ENCODE peak calls at places on chromosomes 12 and 14, in seven cellular contexts. N, T, X, R, U, O and P are unnamed samples.

GRCh38 chr12:6620137-6620884 is 13.1 kb upstream of the CHD4 start:
- DNase-seq in R (no peak), U (peak; percentile 50), T (no peak), O (no peak), N (peak; percentile 92), X (no peak), P (peak; percentile 56)

GRCh38 chr12:109597414-109597794 is 23.8 kb downstream of the MVK start:
- DNase-seq in T (no peak), N (no peak), O (no peak), U (no peak), X (no peak), R (no peak), P (no peak)

GRCh38 chr12:65824314-65824563 is at the start of gene HMGA2:
- DNase-seq in T (no peak), R (no peak), O (no peak), N (no peak), X (peak; percentile 93), U (no peak), P (peak; percentile 82)

GRCh38 chr12:57243521-57244305 is 7.3 kb downstream of the STAC3 start:
- DNase-seq in N (peak; percentile 95), T (peak; percentile 66), O (peak; percentile 68), U (peak; percentile 86), X (peak; percentile 88), R (peak; percentile 84), P (peak; percentile 92)

GRCh38 chr14:29584992-29585391 is 342.7 kb downstream of the PRKD1 start:
- DNase-seq in T (peak; percentile 21), O (no peak), N (peak; percentile 58), U (peak; percentile 58), X (peak; percentile 2), R (peak; percentile 74), P (peak; percentile 59)

GRCh38 chr12:132276066-132276719 is 53.2 kb downstream of the GALNT9 start:
- DNase-seq in U (no peak), T (no peak), R (no peak), O (no peak), X (no peak), N (no peak), P (peak; percentile 76)

GRCh38 chr14:24235804-24236688 is 3.3 kb downstream of the GMPR2 start:
- DNase-seq in T (no peak), N (no peak), X (no peak), U (no peak), R (peak; percentile 4), O (no peak), P (no peak)

GRCh38 chr14:33765251-33765650 is 185.6 kb downstream of the EGLN3 start:
- DNase-seq in N (peak; percentile 91), T (peak; percentile 23), R (no peak), U (no peak), X (no peak), O (no peak), P (no peak)

GRCh38 chr14:96662116-96662901 is 134.9 kb upstream of the VRK1 start:
- DNase-seq in U (no peak), O (no peak), N (no peak), T (no peak), X (no peak), R (no peak), P (peak; percentile 70)

GRCh38 chr12:46942579-46942978 is 116.8 kb upstream of the SLC38A4 start:
- DNase-seq in T (no peak), U (no peak), O (peak; percentile 78), X (peak; percentile 91), N (no peak), R (no peak), P (no peak)

GRCh38 chr12:47102845-47103666 is 23.3 kb upstream of the AMIGO2 start:
- DNase-seq in N (no peak), X (peak; percentile 71), R (no peak), U (no peak), T (no peak), O (peak; percentile 70), P (no peak)

GRCh38 chr12:99911076-99911475 is 73.7 kb downstream of the ANKS1B start:
- DNase-seq in U (no peak), R (peak; percentile 67), N (no peak), X (peak; percentile 91), T (peak; percentile 16), O (peak; percentile 54), P (no peak)

GRCh38 chr12:132163041-132163910 is 19.0 kb downstream of the NOC4L start:
- DNase-seq in O (no peak), R (no peak), U (no peak), X (peak; percentile 37), N (no peak), T (no peak), P (no peak)

GRCh38 chr14:92105073-92105844 is 1.1 kb downstream of the ATXN3 start:
- DNase-seq in R (no peak), N (no peak), U (no peak), T (no peak), O (peak; percentile 60), X (no peak), P (no peak)

GRCh38 chr14:95442633-95443021 is 73.8 kb downstream of the SYNE3 start:
- DNase-seq in T (peak; percentile 76), R (peak; percentile 89), N (peak; percentile 87), O (peak; percentile 56), X (peak; percentile 81), U (peak; percentile 84), P (peak; percentile 89)

GRCh38 chr14:77923131-77923933 is 123.4 kb downstream of the ADCK1 start:
- DNase-seq in R (no peak), T (no peak), X (no peak), O (no peak), N (no peak), U (no peak), P (no peak)

GRCh38 chr12:46219892-46220655 is 48.8 kb downstream of the SLC38A1 start:
- DNase-seq in O (peak; percentile 82), U (no peak), T (no peak), X (peak; percentile 89), N (no peak), R (no peak), P (no peak)

GRCh38 chr12:132400011-132400641 is 70.7 kb upstream of the GALNT9 start:
- DNase-seq in U (peak; percentile 4), X (no peak), N (no peak), R (no peak), O (no peak), T (no peak), P (peak; percentile 16)

GRCh38 chr12:104673294-104674062 is 216.7 kb downstream of the CHST11 start:
- DNase-seq in N (no peak), U (no peak), T (no peak), O (no peak), R (no peak), X (no peak), P (no peak)

GRCh38 chr14:61280526-61281185 is 482 bp downstream of the TMEM30B start:
- DNase-seq in O (peak; percentile 18), T (peak; percentile 57), N (peak; percentile 61), R (peak; percentile 77), U (peak; percentile 83), X (peak; percentile 84), P (peak; percentile 91)
- TF ChIP-seq CTCF in O (peak; percentile 63), T (peak; percentile 25), N (peak; percentile 25), R (peak; percentile 37), U (peak; percentile 70), X (peak; percentile 89), P (peak; percentile 59)

GRCh38 chr12:31970199-31970598 is 11.0 kb downstream of the RESF1 start:
- DNase-seq in N (no peak), T (no peak), X (no peak), R (no peak), O (peak; percentile 5), U (no peak), P (no peak)

GRCh38 chr12:31974673-31975072 is 15.5 kb downstream of the RESF1 start:
- DNase-seq in T (no peak), U (no peak), O (no peak), N (no peak), R (no peak), X (no peak), P (no peak)

DNA sequence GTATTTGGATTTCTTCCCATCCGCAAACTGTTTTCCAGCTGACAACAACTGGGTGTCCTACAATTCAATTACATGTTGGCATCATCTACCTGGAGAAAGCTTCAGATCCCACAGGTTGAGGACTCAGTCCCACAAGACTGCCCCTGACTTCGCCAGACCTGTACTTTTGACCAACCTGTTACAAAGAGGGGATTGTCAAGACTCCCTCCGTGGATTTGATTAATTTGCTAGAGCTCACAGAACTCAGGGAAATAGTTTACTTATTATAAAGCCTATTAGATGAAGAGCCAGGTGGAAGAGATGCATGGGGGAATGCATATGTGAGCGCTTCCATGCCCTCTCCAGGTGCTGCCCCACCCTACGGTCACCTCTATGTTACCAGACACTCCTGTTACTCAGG is 14.6 kb downstream of the RESF1 start:
- DNase-seq in O (no peak), R (no peak), U (no peak), N (no peak), X (no peak), T (no peak), P (no peak)
- H3K9me3 ChIP-seq in O (no peaks in the 10 kb centered on the region), R (peaks cover 27% of the 10 kb centered on the region), U (no peaks in the 10 kb centered on the region), N (peaks cover 17% of the 10 kb centered on the region), X (no peaks in the 10 kb centered on the region), T (no peaks in the 10 kb centered on the region), P (peaks cover 21% of the 10 kb centered on the region)

GRCh38 chr14:99971087-99971928 is 93.9 kb upstream of the EVL start:
- DNase-seq in T (peak; percentile 88), R (peak; percentile 88), N (peak; percentile 98), X (peak; percentile 74), O (peak; percentile 78), U (peak; percentile 91), P (peak; percentile 91)

GRCh38 chr14:99971929-99972747 is 93.1 kb upstream of the EVL start:
- DNase-seq in O (peak; percentile 14), N (peak; percentile 75), U (peak; percentile 33), X (no peak), T (peak; percentile 18), R (no peak), P (no peak)

GRCh38 chr14:99975190-99975589 is 90.0 kb upstream of the EVL start:
- DNase-seq in R (no peak), O (no peak), N (no peak), U (no peak), T (no peak), X (no peak), P (no peak)

GRCh38 chr14:99969673-99970322 is 95.4 kb upstream of the EVL start:
- DNase-seq in R (no peak), X (no peak), N (no peak), U (no peak), O (no peak), T (no peak), P (no peak)

GRCh38 chr14:99972748-99973466 is 92.3 kb upstream of the EVL start:
- DNase-seq in X (no peak), O (no peak), T (no peak), N (no peak), R (no peak), U (no peak), P (no peak)
- H3K27ac ChIP-seq in X (no peak overlapping the region), O (peak overlapping the region; percentile 23), T (no peak overlapping the region), N (no peak overlapping the region), R (peak overlapping the region; percentile 67), U (peak overlapping the region; percentile 18), P (no peak overlapping the region)

DNA sequence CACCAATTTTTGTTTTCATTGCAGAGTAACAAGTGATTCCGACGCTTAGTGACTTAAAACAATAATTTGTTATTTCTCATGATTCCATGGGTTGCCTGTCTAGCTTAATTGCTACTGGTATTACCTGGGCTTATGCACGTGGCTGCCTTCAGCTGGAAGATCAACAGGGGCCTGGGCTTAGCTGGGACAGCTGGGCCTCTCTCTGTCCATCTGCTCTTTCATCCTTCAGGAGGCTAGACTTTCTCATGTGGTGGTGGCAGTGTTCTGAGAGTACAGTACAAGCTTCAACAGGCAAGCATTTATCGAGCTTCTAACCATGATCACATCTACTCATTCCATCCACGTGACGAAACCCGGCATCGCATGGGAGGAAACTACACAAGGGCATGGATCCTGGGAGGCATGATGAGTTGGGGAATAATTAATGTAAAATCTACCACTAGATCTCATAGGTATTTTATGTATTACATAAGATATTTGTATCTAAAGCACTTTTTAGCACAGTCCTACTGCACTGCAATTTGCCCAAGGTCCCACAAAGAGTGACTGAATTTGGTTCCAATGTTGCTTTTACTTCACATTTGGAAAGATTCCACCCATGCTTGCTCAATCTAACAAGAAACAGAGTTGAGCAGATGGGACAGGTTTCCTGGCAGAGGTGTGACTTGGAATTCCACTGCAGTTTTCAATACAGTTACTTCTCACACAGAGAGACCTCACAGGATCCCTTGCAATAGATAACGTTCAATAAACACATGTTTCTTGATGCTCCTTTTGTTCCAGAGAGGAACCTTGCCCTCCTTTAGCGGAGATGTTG is 153.1 kb upstream of the FRMD6 start:
- DNase-seq in X (no peak), O (peak; percentile 94), T (no peak), R (no peak), N (no peak), U (no peak), P (no peak)
- TF ChIP-seq CTCF in X (no peak), O (peak; percentile 7), T (no peak), R (no peak), N (no peak), U (no peak), P (no peak)